ENCODE peak calls at places on chromosomes 2 and 18, in six cellular contexts. I is lung; S is WTC11; Y is CD8-positive, alpha-beta T cell; A is left ventricle myocardium inferior; J is AG10803. R is an unnamed sample.

GRCh38 chr18:51009071-51009470 is 20.9 kb upstream of the SMAD4 start:
- DNase-seq in I (peak), S (no peak), Y (no peak), A (no peak), J (no peak), R (no peak)

GRCh38 chr18:56402872-56403516 is 235.4 kb downstream of the TXNL1 start:
- DNase-seq in I (no peak), S (no peak), Y (no peak), A (no peak), J (peak), R (no peak)

GRCh38 chr2:234518986-234519642 is 22.2 kb upstream of the ARL4C start:
- DNase-seq in I (no peak), S (no peak), Y (no peak), A (no peak), J (no peak), R (no peak)

GRCh38 chr2:30422437-30422805 is 24.6 kb upstream of the LCLAT1 start:
- DNase-seq in I (no peak), S (no peak), Y (peak), A (peak), J (peak), R (peak)

GRCh38 chr2:203891474-203891873 is 23.9 kb downstream of the CTLA4 start:
- DNase-seq in I (peak), S (no peak), Y (no peak), A (no peak), J (peak), R (no peak)

GRCh38 chr18:12819330-12819729 is 64.7 kb downstream of the PTPN2 start:
- DNase-seq in I (no peak), S (no peak), Y (no peak), A (no peak), J (no peak), R (peak)

GRCh38 chr2:173658946-173659371 is 304.3 kb downstream of the CDCA7 start:
- DNase-seq in I (no peak), S (no peak), Y (no peak), A (no peak), J (peak), R (no peak)

GRCh38 chr2:168030862-168031624 is 216.4 kb downstream of the STK39 start:
- DNase-seq in I (no peak), S (no peak), Y (no peak), A (no peak), J (peak), R (no peak)

GRCh38 chr2:75146903-75147332 is 52.4 kb downstream of the TACR1 start:
- DNase-seq in I (peak), S (no peak), Y (no peak), A (no peak), J (peak), R (no peak)

GRCh38 chr2:213022987-213023386 is 128.4 kb downstream of the IKZF2 start:
- DNase-seq in I (no peak), S (no peak), Y (no peak), A (no peak), J (no peak), R (peak)

GRCh38 chr2:212931271-212931670 is 220.1 kb downstream of the IKZF2 start:
- DNase-seq in I (no peak), S (no peak), Y (no peak), A (no peak), J (no peak), R (no peak)

GRCh38 chr18:11387880-11388279 is 221.5 kb upstream of the SLC35G4 start:
- DNase-seq in I (peak), S (peak), Y (no peak), A (peak), J (peak), R (peak)

DNA sequence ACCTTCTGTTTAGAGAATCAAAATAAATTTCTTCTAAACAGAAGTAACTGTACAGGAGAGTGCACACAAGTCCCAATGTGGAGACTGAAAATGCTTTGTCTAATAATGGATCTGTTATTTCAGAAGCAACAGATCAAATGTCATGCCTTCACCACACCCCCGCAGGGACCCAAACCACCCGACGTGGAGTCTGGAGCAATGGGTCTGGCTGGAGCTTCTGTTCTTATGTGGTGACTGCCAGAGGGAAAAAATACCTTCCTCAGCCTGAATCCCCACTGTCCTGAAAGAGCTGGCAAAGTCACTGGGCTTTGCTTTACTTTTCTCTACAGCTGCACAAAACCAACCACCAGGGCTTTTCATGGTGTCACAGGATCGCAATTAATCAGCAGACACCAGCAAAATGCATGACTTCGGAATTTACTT is 119.0 kb upstream of the ZFP36L2 start:
- DNase-seq in I (no peak), S (no peak), Y (no peak), A (peak), J (no peak), R (no peak)
- TF ChIP-seq CTCF in I (no peak), S (no peak), Y (no peak), A (peak), J (peak), R (no peak)

GRCh38 chr2:73300926-73301325 is 7.6 kb upstream of the EGR4 start:
- DNase-seq in I (no peak), S (no peak), Y (no peak), A (no peak), J (no peak), R (no peak)
- TF ChIP-seq CTCF in I (no peak), S (no peak), Y (no peak), A (no peak), J (no peak), R (no peak)

DNA sequence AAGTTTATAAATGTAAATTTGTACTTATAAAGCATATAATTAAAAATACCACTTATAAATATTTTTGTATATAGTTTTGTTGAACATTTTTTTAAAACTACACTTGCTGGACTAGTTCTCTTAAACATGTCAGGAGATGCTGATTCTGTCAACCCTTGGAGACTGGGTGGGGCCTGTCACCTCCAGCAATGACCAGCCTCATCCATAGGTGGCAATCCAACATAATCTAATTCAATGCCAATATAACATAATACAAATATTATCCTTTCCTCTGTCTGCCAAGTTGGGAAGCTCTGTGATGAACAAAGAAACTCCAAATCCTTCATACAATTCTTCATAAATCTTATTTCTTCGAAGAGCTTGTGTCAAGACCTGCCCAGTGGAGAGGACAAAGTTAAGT is 140.4 kb downstream of the RBMS1 start:
- DNase-seq in I (no peak), S (no peak), Y (no peak), A (no peak), J (no peak), R (no peak)
- TF ChIP-seq CTCF in I (peak), S (no peak), Y (peak), A (peak), J (peak), R (no peak)

GRCh38 chr2:150876201-150877085 is 385.2 kb downstream of the RBM43 start:
- DNase-seq in I (no peak), S (no peak), Y (no peak), A (no peak), J (peak), R (no peak)

GRCh38 chr2:150878347-150878746 is 383.3 kb downstream of the RBM43 start:
- DNase-seq in I (no peak), S (no peak), Y (no peak), A (no peak), J (peak), R (no peak)

GRCh38 chr2:150872919-150873772 is 385.7 kb upstream of the RND3 start:
- DNase-seq in I (no peak), S (peak), Y (no peak), A (no peak), J (peak), R (no peak)
- TF ChIP-seq CTCF in I (no peak), S (no peak), Y (no peak), A (no peak), J (no peak), R (no peak)

R was measured in GM13976.